ENCODE peak calls at places on chromosome 9, in four cellular contexts. One of them, this sample, is unnamed.

GRCh38 chr9:6545017-6545691 is 100.4 kb downstream of the GLDC start:
- DNase-seq in Panc1: peak
- DNase-seq in K562: no peak
- DNase-seq in HepG2: no peak
- DNase-seq in this sample: no peak

GRCh38 chr9:14418262-14419200 is 104.6 kb upstream of the NFIB start:
- DNase-seq in Panc1: no peak
- DNase-seq in K562: no peak
- DNase-seq in HepG2: no peak
- DNase-seq in this sample: no peak

GRCh38 chr9:104279535-104280215 is 185.6 kb downstream of the SMC2 start:
- DNase-seq in Panc1: no peak
- DNase-seq in K562: no peak
- DNase-seq in HepG2: no peak
- DNase-seq in this sample: no peak

GRCh38 chr9:108184941-108185340 is 670.8 kb downstream of the ACTL7B start:
- DNase-seq in Panc1: no peak
- DNase-seq in K562: no peak
- DNase-seq in HepG2: no peak
- DNase-seq in this sample: no peak

GRCh38 chr9:19232117-19232829 is 1.8 kb downstream of the DENND4C start:
- DNase-seq in Panc1: no peak
- DNase-seq in K562: no peak
- DNase-seq in HepG2: no peak
- DNase-seq in this sample: no peak

GRCh38 chr9:20526500-20527319 is 95.6 kb downstream of the MLLT3 start:
- DNase-seq in Panc1: no peak
- DNase-seq in K562: no peak
- DNase-seq in HepG2: peak
- DNase-seq in this sample: no peak

GRCh38 chr9:77015291-77016048 is 4.0 kb upstream of the FOXB2 start:
- DNase-seq in Panc1: no peak
- DNase-seq in K562: no peak
- DNase-seq in HepG2: no peak
- DNase-seq in this sample: no peak

GRCh38 chr9:4861145-4861544 is 68.4 kb downstream of the RCL1 start:
- DNase-seq in Panc1: no peak
- DNase-seq in K562: no peak
- DNase-seq in HepG2: peak
- DNase-seq in this sample: no peak

GRCh38 chr9:93657331-93658111 is 81.1 kb downstream of the PHF2 start:
- DNase-seq in Panc1: no peak
- DNase-seq in K562: no peak
- DNase-seq in HepG2: no peak
- DNase-seq in this sample: no peak

GRCh38 chr9:36320457-36320856 is 62.2 kb upstream of the GNE start:
- DNase-seq in Panc1: no peak
- DNase-seq in K562: no peak
- DNase-seq in HepG2: no peak
- DNase-seq in this sample: no peak

GRCh38 chr9:91948061-91948422 is 2.0 kb downstream of the ROR2 start:
- DNase-seq in Panc1: no peak
- DNase-seq in K562: peak
- DNase-seq in HepG2: no peak
- DNase-seq in this sample: no peak

GRCh38 chr9:83392228-83392627 is 146.0 kb downstream of the FRMD3 start:
- DNase-seq in Panc1: no peak
- DNase-seq in K562: no peak
- DNase-seq in HepG2: no peak
- DNase-seq in this sample: no peak

GRCh38 chr9:129237195-129237611 is 59.1 kb upstream of the IER5L start:
- DNase-seq in Panc1: no peak
- DNase-seq in K562: peak
- DNase-seq in HepG2: no peak
- DNase-seq in this sample: no peak

GRCh38 chr9:106886111-106887046 is 23.4 kb downstream of the ZNF462 start:
- DNase-seq in Panc1: no peak
- DNase-seq in K562: no peak
- DNase-seq in HepG2: no peak
- DNase-seq in this sample: no peak

GRCh38 chr9:136644593-136645342 is 17.9 kb upstream of the EGFL7 start:
- DNase-seq in Panc1: no peak
- DNase-seq in K562: peak
- DNase-seq in HepG2: peak
- DNase-seq in this sample: peak

GRCh38 chr9:77883846-77884771 is 147.5 kb downstream of the GNAQ start:
- DNase-seq in Panc1: no peak
- DNase-seq in K562: no peak
- DNase-seq in HepG2: no peak
- DNase-seq in this sample: no peak

GRCh38 chr9:72364679-72365524 is at the start of gene ZFAND5:
- DNase-seq in Panc1: peak
- DNase-seq in K562: peak
- DNase-seq in HepG2: peak
- DNase-seq in this sample: peak

GRCh38 chr9:86846679-86847078 is 100.6 kb downstream of the GAS1 start:
- DNase-seq in Panc1: no peak
- DNase-seq in K562: no peak
- DNase-seq in HepG2: no peak
- DNase-seq in this sample: no peak

GRCh38 chr9:69385474-69386091 is 60.6 kb downstream of the ENTREP1 start:
- DNase-seq in Panc1: no peak
- DNase-seq in K562: no peak
- DNase-seq in HepG2: no peak
- DNase-seq in this sample: no peak

GRCh38 chr9:121754655-121755436 is 103.4 kb downstream of the DAB2IP start:
- DNase-seq in Panc1: no peak
- DNase-seq in K562: no peak
- DNase-seq in HepG2: no peak
- DNase-seq in this sample: no peak

GRCh38 chr9:121755581-121755980 is 104.1 kb downstream of the DAB2IP start:
- DNase-seq in Panc1: no peak
- DNase-seq in K562: no peak
- DNase-seq in HepG2: no peak
- DNase-seq in this sample: no peak

GRCh38 chr9:121758693-121759092 is 107.3 kb downstream of the DAB2IP start:
- DNase-seq in Panc1: no peak
- DNase-seq in K562: no peak
- DNase-seq in HepG2: no peak
- DNase-seq in this sample: no peak

GRCh38 chr9:121756477-121757285 is 105.2 kb downstream of the DAB2IP start:
- DNase-seq in Panc1: no peak
- DNase-seq in K562: no peak
- DNase-seq in HepG2: no peak
- DNase-seq in this sample: no peak

DNA sequence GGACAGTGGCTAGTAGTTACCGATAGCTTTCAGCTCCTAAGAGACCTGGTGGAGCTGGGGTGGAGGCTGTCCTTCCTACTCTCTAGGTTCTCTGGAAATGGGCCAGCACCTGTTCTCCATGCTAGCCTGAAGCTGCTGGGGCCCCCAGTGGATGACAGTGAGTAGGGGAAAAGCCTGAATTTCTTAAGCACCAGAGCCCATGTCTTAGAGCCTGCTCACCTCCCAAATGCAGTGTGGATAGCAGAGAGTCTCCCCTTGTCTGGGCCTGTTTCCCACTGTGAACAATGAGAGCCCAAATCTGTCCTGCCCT is 105.8 kb downstream of the DAB2IP start:
- DNase-seq in Panc1: no peak
- DNase-seq in K562: no peak
- DNase-seq in HepG2: no peak
- DNase-seq in this sample: no peak
- H3K27ac ChIP-seq in Panc1: no peak
- H3K27ac ChIP-seq in K562: no peak
- H3K27ac ChIP-seq in HepG2: no peak
- H3K27ac ChIP-seq in this sample: no peak

GRCh38 chr9:134488251-134488900 is 153.2 kb upstream of the COL5A1 start:
- DNase-seq in Panc1: no peak
- DNase-seq in K562: no peak
- DNase-seq in HepG2: no peak
- DNase-seq in this sample: no peak
- TF ChIP-seq POLR2AphosphoS5 in Panc1: no peak
- TF ChIP-seq POLR2AphosphoS5 in K562: no peak
- TF ChIP-seq POLR2AphosphoS5 in HepG2: no peak
- TF ChIP-seq POLR2AphosphoS5 in this sample: no peak

DNA sequence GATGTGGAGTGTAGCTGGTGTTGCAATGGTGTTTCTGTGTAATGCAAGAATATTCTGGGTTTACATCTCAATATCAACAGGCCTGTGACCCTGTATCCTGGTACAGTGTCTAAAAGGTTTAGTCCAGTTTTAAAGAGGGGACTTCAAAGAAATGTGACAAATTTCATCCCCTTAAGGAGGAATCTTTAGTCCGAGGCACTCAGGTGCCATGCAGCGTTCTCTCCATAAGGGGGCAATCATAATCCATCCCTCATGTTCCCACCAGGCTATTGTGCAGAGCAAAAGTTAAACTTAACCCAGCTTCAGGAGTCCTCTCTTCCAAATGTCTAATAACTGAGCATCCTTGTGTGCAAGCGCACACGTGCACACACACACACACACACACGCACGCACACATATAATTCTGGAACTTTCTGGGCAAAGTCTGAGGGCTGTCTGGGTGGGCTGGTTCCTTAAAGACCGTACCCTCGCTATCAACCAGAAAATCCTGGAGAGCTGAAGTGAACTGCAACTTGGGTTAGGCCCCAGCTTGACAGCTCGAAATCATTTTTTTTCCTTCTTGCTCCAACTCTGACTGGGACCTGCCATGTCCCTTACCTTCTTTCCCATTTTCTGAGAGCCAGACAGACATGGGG is 46.0 kb downstream of the CRB2 start:
- DNase-seq in Panc1: peak
- DNase-seq in K562: peak
- DNase-seq in HepG2: peak
- DNase-seq in this sample: peak
- TF ChIP-seq TCF7L2 in Panc1: no peak
- TF ChIP-seq TCF7L2 in K562: no peak
- TF ChIP-seq TCF7L2 in HepG2: no peak
- TF ChIP-seq TCF7L2 in this sample: no peak

GRCh38 chr9:120299785-120300184 is 280.2 kb downstream of the CDK5RAP2 start:
- DNase-seq in Panc1: no peak
- DNase-seq in K562: peak
- DNase-seq in HepG2: no peak
- DNase-seq in this sample: no peak
- H3K27ac ChIP-seq in Panc1: no peak
- H3K27ac ChIP-seq in K562: no peak
- H3K27ac ChIP-seq in HepG2: no peak
- H3K27ac ChIP-seq in this sample: no peak